ENCODE peak calls at places on chromosome 9, in ten cellular contexts. Q is substantia nigra; V is SW480; B is AG04449; C is neural progenitor cell; T is AG08396; W is MCF 10A; A is CD8-positive, alpha-beta T cell; Z is breast epithelium; F is PC-9. O is an unnamed sample.

GRCh38 chr9:89278997-89279739 is 31.8 kb upstream of the CKS2 start:
- DNase-seq in Q (no peak), V (peak; percentile 56), B (peak; percentile 14), C (peak; percentile 66), T (peak; percentile 65), W (peak; percentile 72), A (no peak), Z (no peak), F (no peak), O (peak; percentile 25)

GRCh38 chr9:12759767-12760166 is 15.1 kb upstream of the LURAP1L start:
- DNase-seq in Q (no peak), V (no peak), B (no peak), C (no peak), T (no peak), W (peak; percentile 44), A (no peak), Z (no peak), F (no peak), O (no peak)

GRCh38 chr9:126128494-126129142 is 198.0 kb upstream of the MVB12B start:
- DNase-seq in Q (no peak), V (no peak), B (no peak), C (no peak), T (no peak), W (no peak), A (peak; percentile 40), Z (no peak), F (no peak), O (no peak)

GRCh38 chr9:93473411-93473810 is 20.0 kb upstream of the FAM120AOS start:
- DNase-seq in Q (no peak), V (no peak), B (no peak), C (no peak), T (no peak), W (peak; percentile 86), A (no peak), Z (no peak), F (peak; percentile 84), O (no peak)

GRCh38 chr9:134933076-134933659 is 15.5 kb upstream of the FCN1 start:
- DNase-seq in Q (no peak), V (no peak), B (no peak), C (no peak), T (no peak), W (no peak), A (no peak), Z (no peak), F (no peak), O (no peak)

GRCh38 chr9:91092214-91092613 is 269.5 kb downstream of the AUH start:
- DNase-seq in Q (no peak), V (no peak), B (no peak), C (no peak), T (no peak), W (no peak), A (no peak), Z (no peak), F (no peak), O (no peak)

GRCh38 chr9:81686614-81687520 is 2.5 kb downstream of the TLE1 start:
- DNase-seq in Q (peak; percentile 34), V (peak; percentile 75), B (no peak), C (peak; percentile 96), T (peak; percentile 79), W (peak; percentile 92), A (peak; percentile 55), Z (peak; percentile 82), F (peak; percentile 77), O (no peak)

GRCh38 chr9:101465330-101465915 is 29.8 kb upstream of the ALDOB start:
- DNase-seq in Q (no peak), V (peak; percentile 88), B (no peak), C (peak; percentile 60), T (peak; percentile 65), W (peak; percentile 94), A (no peak), Z (no peak), F (peak; percentile 55), O (no peak)

GRCh38 chr9:110650991-110651411 is 17.6 kb upstream of the MUSK start:
- DNase-seq in Q (no peak), V (no peak), B (peak; percentile 95), C (no peak), T (peak; percentile 42), W (peak; percentile 58), A (no peak), Z (no peak), F (no peak), O (no peak)

GRCh38 chr9:38413283-38413682 is 11.0 kb downstream of the IGFBPL1 start:
- DNase-seq in Q (no peak), V (no peak), B (no peak), C (no peak), T (no peak), W (no peak), A (no peak), Z (no peak), F (no peak), O (no peak)

GRCh38 chr9:132346177-132346576 is 8.6 kb downstream of the SETX start:
- DNase-seq in Q (no peak), V (no peak), B (no peak), C (no peak), T (no peak), W (no peak), A (no peak), Z (no peak), F (no peak), O (no peak)

GRCh38 chr9:80492221-80492620 is 920.5 kb downstream of the TLE4 start:
- DNase-seq in Q (no peak), V (no peak), B (no peak), C (no peak), T (peak; percentile 5), W (peak; percentile 70), A (no peak), Z (no peak), F (no peak), O (no peak)

GRCh38 chr9:134364391-134365114 is 38.3 kb downstream of the RXRA start:
- DNase-seq in Q (no peak), V (no peak), B (no peak), C (no peak), T (no peak), W (no peak), A (no peak), Z (no peak), F (no peak), O (no peak)

GRCh38 chr9:91746357-91746756 is 203.7 kb downstream of the ROR2 start:
- DNase-seq in Q (no peak), V (no peak), B (no peak), C (no peak), T (no peak), W (no peak), A (no peak), Z (no peak), F (no peak), O (no peak)

GRCh38 chr9:125189011-125189360 is 617 bp downstream of the PPP6C start:
- DNase-seq in Q (no peak), V (peak; percentile 20), B (no peak), C (peak; percentile 61), T (peak; percentile 18), W (peak; percentile 4), A (peak; percentile 59), Z (peak; percentile 26), F (no peak), O (no peak)

GRCh38 chr9:81552571-81552970 is 136.8 kb downstream of the TLE1 start:
- DNase-seq in Q (no peak), V (no peak), B (no peak), C (no peak), T (no peak), W (no peak), A (no peak), Z (no peak), F (no peak), O (no peak)

GRCh38 chr9:88691811-88692210 is 156.8 kb downstream of the NXNL2 start:
- DNase-seq in Q (no peak), V (no peak), B (no peak), C (no peak), T (peak; percentile 36), W (no peak), A (no peak), Z (no peak), F (no peak), O (no peak)

GRCh38 chr9:38619556-38620447 is 594 bp downstream of the ANKRD18A start:
- DNase-seq in Q (no peak), V (peak; percentile 26), B (no peak), C (peak; percentile 52), T (no peak), W (peak; percentile 37), A (no peak), Z (no peak), F (no peak), O (no peak)

GRCh38 chr9:94919376-94920098 is 193.0 kb downstream of the AOPEP start:
- DNase-seq in Q (no peak), V (peak; percentile 82), B (no peak), C (no peak), T (no peak), W (peak; percentile 95), A (no peak), Z (peak; percentile 33), F (peak; percentile 98), O (no peak)

GRCh38 chr9:91815896-91816295 is 134.1 kb downstream of the ROR2 start:
- DNase-seq in Q (no peak), V (no peak), B (no peak), C (no peak), T (no peak), W (no peak), A (no peak), Z (no peak), F (no peak), O (no peak)

GRCh38 chr9:128762664-128763449 is 8.9 kb downstream of the ZER1 start:
- DNase-seq in Q (no peak), V (no peak), B (no peak), C (no peak), T (no peak), W (no peak), A (no peak), Z (no peak), F (no peak), O (no peak)

GRCh38 chr9:92294297-92294676 is 790 bp upstream of the IARS1 start:
- DNase-seq in Q (no peak), V (peak; percentile 55), B (no peak), C (peak; percentile 25), T (no peak), W (peak; percentile 23), A (no peak), Z (no peak), F (no peak), O (no peak)

GRCh38 chr9:110029422-110029814 is 178.5 kb downstream of the C9orf152 start:
- DNase-seq in Q (no peak), V (no peak), B (peak; percentile 92), C (no peak), T (peak; percentile 58), W (peak; percentile 88), A (no peak), Z (no peak), F (peak; percentile 91), O (no peak)

GRCh38 chr9:22154064-22154463 is 145.0 kb upstream of the CDKN2B start:
- DNase-seq in Q (no peak), V (no peak), B (no peak), C (no peak), T (no peak), W (no peak), A (no peak), Z (no peak), F (no peak), O (no peak)

GRCh38 chr9:86946712-86947145 is 577 bp downstream of the GAS1 start:
- DNase-seq in Q (peak; percentile 60), V (peak; percentile 48), B (no peak), C (no peak), T (no peak), W (peak; percentile 51), A (peak; percentile 70), Z (peak; percentile 50), F (no peak), O (no peak)

GRCh38 chr9:22228542-22228941 is 218.1 kb upstream of the DMRTA1 start:
- DNase-seq in Q (no peak), V (no peak), B (no peak), C (no peak), T (no peak), W (no peak), A (no peak), Z (no peak), F (no peak), O (no peak)

GRCh38 chr9:110626109-110626829 is 42.3 kb upstream of the MUSK start:
- DNase-seq in Q (no peak), V (no peak), B (peak; percentile 92), C (no peak), T (peak; percentile 30), W (peak; percentile 83), A (no peak), Z (no peak), F (no peak), O (no peak)

O was measured in iPS DF 6.9.